ENCODE peak calls at places on chromosome 20, in five cellular contexts. J is BJ; D is GM23338; Y is effector memory CD4-positive, alpha-beta T cell; V is neuronal stem cell. E is an unnamed sample. For H3K36me3 and H3K27me3, the result is how much of the 10 kb centered on the place peaks cover.

GRCh38 chr20:48722737-48723191 is 105.0 kb downstream of the PREX1 start:
- DNase-seq in V (no peak), Y (no peak), D (peak), J (no peak), E (no peak)

GRCh38 chr20:38804682-38805501 is 605 bp upstream of the PPP1R16B start:
- DNase-seq in V (peak), Y (peak), D (peak), J (no peak), E (peak)

GRCh38 chr20:8320306-8320705 is 188.2 kb downstream of the PLCB1 start:
- DNase-seq in V (no peak), J (no peak), D (no peak), Y (no peak), E (no peak)

GRCh38 chr20:10228330-10228729 is 9.7 kb downstream of the SNAP25 start:
- DNase-seq in D (no peak), J (no peak), V (no peak), Y (no peak), E (no peak)

GRCh38 chr20:4578375-4578774 is 143.3 kb upstream of the PRND start:
- DNase-seq in Y (no peak), J (no peak), V (no peak), D (no peak), E (no peak)

GRCh38 chr20:22686097-22686496 is 101.7 kb upstream of the FOXA2 start:
- DNase-seq in J (no peak), D (peak), Y (no peak), V (no peak), E (peak)

GRCh38 chr20:21505810-21506530 is 7.9 kb downstream of the NKX2-2 start:
- DNase-seq in D (peak), V (peak), J (no peak), Y (peak), E (peak)

GRCh38 chr20:8601542-8601912 is 467.4 kb upstream of the PLCB4 start:
- DNase-seq in J (no peak), V (no peak), D (no peak), Y (no peak), E (no peak)

GRCh38 chr20:40442181-40442963 is 246.7 kb downstream of the MAFB start:
- DNase-seq in V (no peak), D (peak), Y (no peak), J (no peak), E (peak)

GRCh38 chr20:57062241-57062640 is 204.2 kb downstream of the BMP7 start:
- DNase-seq in D (no peak), Y (no peak), V (no peak), J (no peak), E (no peak)

GRCh38 chr20:60262967-60263603 is 304.9 kb downstream of the CDH26 start:
- DNase-seq in V (peak), J (no peak), Y (peak), D (peak), E (peak)

GRCh38 chr20:63624486-63624885 is 2.4 kb downstream of the GMEB2 start:
- DNase-seq in Y (no peak), D (peak), V (no peak), J (no peak), E (peak)

GRCh38 chr20:46828471-46828870 is 66.2 kb upstream of the EYA2 start:
- DNase-seq in V (no peak), Y (no peak), D (no peak), J (peak), E (no peak)

GRCh38 chr20:32189691-32190607 is 17.6 kb downstream of the PLAGL2 start:
- DNase-seq in D (peak), Y (peak), V (peak), J (no peak), E (peak)

GRCh38 chr20:63678071-63678470 is 18.4 kb upstream of the TNFRSF6B start:
- DNase-seq in J (no peak), D (no peak), V (no peak), Y (no peak), E (no peak)

GRCh38 chr20:34579936-34580587 is 21.5 kb downstream of the MAP1LC3A start:
- DNase-seq in D (no peak), J (no peak), V (no peak), Y (no peak), E (no peak)

GRCh38 chr20:41175727-41176330 is 38.5 kb downstream of the PLCG1 start:
- DNase-seq in D (no peak), J (no peak), Y (no peak), V (no peak), E (peak)

GRCh38 chr20:62354031-62354808 is 12.9 kb downstream of the LAMA5 start:
- DNase-seq in V (no peak), D (no peak), Y (no peak), J (no peak), E (peak)

GRCh38 chr20:62355527-62356142 is 11.5 kb downstream of the LAMA5 start:
- DNase-seq in V (no peak), D (no peak), Y (no peak), J (no peak), E (peak)

GRCh38 chr20:62356143-62356947 is 10.8 kb downstream of the LAMA5 start:
- DNase-seq in Y (no peak), D (no peak), J (no peak), V (no peak), E (no peak)

GRCh38 chr20:62353289-62354030 is 13.7 kb downstream of the LAMA5 start:
- DNase-seq in D (no peak), J (no peak), Y (no peak), V (no peak), E (no peak)

GRCh38 chr20:62354811-62355341 is 12.2 kb downstream of the LAMA5 start:
- DNase-seq in V (no peak), D (no peak), J (no peak), Y (no peak), E (no peak)
- H3K4me3 ChIP-seq in V (no peak), D (no peak), J (no peak), Y (no peak), E (no peak)

GRCh38 chr20:36507746-36508145 is 33.6 kb upstream of the MYL9 start:
- DNase-seq in V (no peak), Y (no peak), D (no peak), J (no peak), E (no peak)

GRCh38 chr20:36501367-36502006 is 39.8 kb upstream of the MYL9 start:
- DNase-seq in Y (no peak), J (no peak), D (no peak), V (no peak), E (no peak)

GRCh38 chr20:36499723-36500501 is 41.4 kb upstream of the MYL9 start:
- DNase-seq in V (no peak), J (peak), Y (no peak), D (no peak), E (peak)

GRCh38 chr20:36506253-36506652 is 35.1 kb upstream of the MYL9 start:
- DNase-seq in D (peak), J (no peak), V (no peak), Y (no peak), E (peak)

GRCh38 chr20:36504295-36504694 is 37.0 kb upstream of the MYL9 start:
- DNase-seq in J (no peak), V (no peak), D (no peak), Y (no peak), E (no peak)
- H3K36me3 ChIP-seq in J (under half), V (half or more), D (under half), Y (under half), E (under half)

GRCh38 chr20:58510921-58511320 is 4.3 kb downstream of the APCDD1L start:
- DNase-seq in D (no peak), V (no peak), Y (no peak), J (no peak), E (no peak)

GRCh38 chr20:58513580-58514285 is 1.5 kb downstream of the APCDD1L start:
- DNase-seq in V (no peak), D (no peak), Y (no peak), J (no peak), E (no peak)

GRCh38 chr20:58511861-58512260 is 3.3 kb downstream of the APCDD1L start:
- DNase-seq in J (no peak), V (no peak), Y (no peak), D (no peak), E (no peak)

GRCh38 chr20:58512808-58513552 is 2.2 kb downstream of the APCDD1L start:
- DNase-seq in D (peak), V (no peak), J (no peak), Y (no peak), E (peak)

DNA sequence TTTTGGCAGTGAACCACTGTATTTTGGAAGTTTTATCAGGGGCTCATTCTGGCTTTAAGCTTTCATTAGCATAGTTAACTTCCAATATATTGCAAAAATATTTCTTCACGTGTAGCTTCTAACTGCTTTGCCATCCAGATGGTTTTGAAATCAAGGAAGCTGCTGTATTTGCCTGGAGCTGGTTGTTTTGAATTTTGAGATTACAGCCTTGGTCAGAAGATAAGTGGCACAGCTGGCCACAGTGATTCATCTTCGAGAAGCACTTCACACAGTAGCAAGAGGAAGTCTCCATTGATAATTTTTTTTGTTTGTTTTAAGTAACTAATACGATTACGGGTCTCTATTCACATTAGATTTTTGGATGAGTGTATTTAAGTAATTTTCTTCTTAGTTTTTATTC is 3.8 kb downstream of the APCDD1L start:
- DNase-seq in Y (no peak), V (no peak), J (no peak), D (no peak), E (no peak)
- H3K27me3 ChIP-seq in Y (under half), V (half or more), J (under half), D (under half), E (under half)

GRCh38 chr20:33480071-33480470 is 9.8 kb upstream of the CBFA2T2 start:
- DNase-seq in Y (no peak), D (no peak), V (no peak), J (no peak), E (no peak)
- H3K4me3 ChIP-seq in Y (no peak), D (no peak), V (no peak), J (no peak), E (no peak)